ENCODE peak calls at places on chromosomes 16 and 17, in five cellular contexts. H is iPS DF 19.7; B is HTR-8/SVneo; V is stimulated activated naive B cell treated with anti-CD40 and anti-IgM and Interleukin-4, amounts not matched to agents 10 μg/mL and 1 μg/mL and 100 μg/mL, for 72 hours; L is IMR-90. E is an unnamed sample.
A peak's percentile ranks its signal among the peaks of the same experiment; 100 is the strongest.

GRCh38 chr17:20228860-20229259 is 219.7 kb downstream of the SPECC1 start:
- DNase-seq in H (no peak), L (peak; percentile 18), B (no peak), V (no peak), E (no peak)

GRCh38 chr16:4386452-4386813 is 14.8 kb downstream of the VASN start:
- DNase-seq in L (no peak), V (no peak), B (no peak), H (no peak), E (peak; percentile 21)

GRCh38 chr16:1496464-1496863 is 3.3 kb downstream of the TELO2 start:
- DNase-seq in H (no peak), B (no peak), L (no peak), V (no peak), E (no peak)

GRCh38 chr16:66238696-66239095 is 127.8 kb upstream of the CDH5 start:
- DNase-seq in H (no peak), V (no peak), L (no peak), B (no peak), E (no peak)

GRCh38 chr16:380837-381787 is 666 bp downstream of the PGAP6 start:
- DNase-seq in L (peak; percentile 10), V (no peak), H (no peak), B (no peak), E (peak; percentile 34)

GRCh38 chr17:68197091-68197996 is 50.5 kb upstream of the AMZ2 start:
- DNase-seq in B (no peak), H (no peak), L (no peak), V (no peak), E (no peak)

GRCh38 chr17:45942284-45942683 is 47.9 kb downstream of the MAPT start:
- DNase-seq in V (no peak), H (no peak), L (no peak), B (no peak), E (peak; percentile 73)

GRCh38 chr16:24652209-24652712 is 77.2 kb upstream of the TNRC6A start:
- DNase-seq in B (no peak), V (no peak), H (no peak), L (no peak), E (peak; percentile 23)

GRCh38 chr17:58326609-58327341 is 1.8 kb downstream of the TSPOAP1 start:
- DNase-seq in H (no peak), V (peak; percentile 15), B (no peak), L (no peak), E (no peak)

GRCh38 chr17:57766307-57766943 is 21.3 kb upstream of the CCDC182 start:
- DNase-seq in L (no peak), H (no peak), B (no peak), V (no peak), E (no peak)

GRCh38 chr16:282491-282890 is 473 bp upstream of the PDIA2 start:
- DNase-seq in H (no peak), V (no peak), B (no peak), L (no peak), E (no peak)

GRCh38 chr16:28292731-28293588 is 635 bp downstream of the SBK1 start:
- DNase-seq in L (no peak), B (no peak), H (no peak), V (no peak), E (no peak)

GRCh38 chr17:2954898-2955445 is 108.4 kb downstream of the OR1D5 start:
- DNase-seq in V (no peak), H (no peak), B (peak; percentile 84), L (peak; percentile 97), E (no peak)

GRCh38 chr17:5506307-5506706 is 19.9 kb downstream of the MIS12 start:
- DNase-seq in H (no peak), B (no peak), L (no peak), V (no peak), E (no peak)

GRCh38 chr17:77654296-77654695 is 304.2 kb upstream of the TNRC6C start:
- DNase-seq in B (no peak), L (no peak), V (no peak), H (no peak), E (no peak)

GRCh38 chr17:63974594-63975192 is 2.0 kb upstream of the SCN4A start:
- DNase-seq in B (peak; percentile 54), V (no peak), L (peak; percentile 67), H (no peak), E (no peak)

GRCh38 chr16:89369266-89369895 is 121.0 kb downstream of the ANKRD11 start:
- DNase-seq in B (no peak), L (no peak), V (no peak), H (no peak), E (no peak)

GRCh38 chr16:77297996-77298637 is 98.9 kb downstream of the SYCE1L start:
- DNase-seq in V (no peak), H (no peak), L (no peak), B (no peak), E (no peak)

GRCh38 chr16:27463741-27464662 is 62.0 kb downstream of the IL21R start:
- DNase-seq in B (no peak), L (no peak), H (no peak), V (no peak), E (no peak)

GRCh38 chr17:17354560-17355357 is 51.6 kb downstream of the NT5M start:
- DNase-seq in H (peak; percentile 28), B (peak; percentile 84), V (peak; percentile 55), L (peak; percentile 60), E (peak; percentile 70)

GRCh38 chr17:12395733-12396354 is 269.8 kb upstream of the MYOCD start:
- DNase-seq in B (no peak), H (peak; percentile 12), L (no peak), V (no peak), E (peak; percentile 14)

E was measured in BE2C.